ENCODE peak calls at places on chromosomes 16 and 17, in eight cellular contexts. N is NCI-H748 treated with DMSO at 0.1 percent for 48 hours, D is HT1080, X is fibroblast of mammary gland, O is pulmonary artery endothelial cell, Y is COR-L47, C is posterior cingulate gyrus, E is left cardiac atrium. B is an unnamed sample.

GRCh38 chr17:59346341-59346740 is 14.9 kb downstream of the YPEL2 start:
- DNase-seq in N (no peak), D (no peak), X (no peak), O (no peak), Y (no peak), C (no peak), E (no peak), B (no peak)

GRCh38 chr17:74019860-74020259 is 183.6 kb upstream of the RPL38 start:
- DNase-seq in N (no peak), D (no peak), X (no peak), O (no peak), Y (no peak), C (no peak), E (no peak), B (no peak)

GRCh38 chr17:36703860-36704266 is 102.5 kb downstream of the MRM1 start:
- DNase-seq in N (no peak), D (peak; percentile 22), X (peak; percentile 10), O (no peak), Y (no peak), C (peak; percentile 45), E (peak; percentile 60), B (peak; percentile 72)

GRCh38 chr16:67441289-67441753 is 10.4 kb downstream of the HSD11B2 start:
- DNase-seq in N (no peak), D (no peak), X (no peak), O (no peak), Y (peak; percentile 94), C (peak; percentile 48), E (no peak), B (peak; percentile 72)

GRCh38 chr17:47997595-47997994 is 26.7 kb downstream of the CDK5RAP3 start:
- DNase-seq in N (no peak), D (no peak), X (no peak), O (no peak), Y (no peak), C (no peak), E (no peak), B (no peak)

GRCh38 chr16:10828851-10829331 is 10.3 kb upstream of the TVP23A start:
- DNase-seq in N (no peak), D (peak; percentile 62), X (peak; percentile 83), O (peak; percentile 78), Y (no peak), C (peak; percentile 54), E (peak; percentile 97), B (peak; percentile 98)

GRCh38 chr17:36938566-36939058 is 1.3 kb downstream of the LHX1 start:
- DNase-seq in N (no peak), D (no peak), X (no peak), O (no peak), Y (no peak), C (no peak), E (no peak), B (no peak)

GRCh38 chr16:30068750-30069574 is 3.4 kb downstream of the ALDOA start:
- DNase-seq in N (no peak), D (no peak), X (peak; percentile 48), O (no peak), Y (peak; percentile 29), C (no peak), E (no peak), B (peak; percentile 40)

GRCh38 chr17:3888343-3889171 is 4.3 kb downstream of the CAMKK1 start:
- DNase-seq in N (no peak), D (peak; percentile 85), X (peak; percentile 96), O (peak; percentile 55), Y (no peak), C (peak; percentile 46), E (peak; percentile 86), B (peak; percentile 83)

GRCh38 chr17:59853168-59853918 is 39.4 kb downstream of the TUBD1 start:
- DNase-seq in N (peak; percentile 61), D (peak; percentile 96), X (peak; percentile 96), O (peak; percentile 78), Y (peak; percentile 73), C (no peak), E (no peak), B (no peak)

GRCh38 chr16:15966420-15967222 is 17.2 kb downstream of the ABCC1 start:
- DNase-seq in N (no peak), D (peak; percentile 88), X (peak; percentile 87), O (no peak), Y (no peak), C (no peak), E (no peak), B (no peak)

GRCh38 chr16:3444032-3444388 is 530 bp downstream of the NAA60 start:
- DNase-seq in N (no peak), D (peak; percentile 75), X (peak; percentile 85), O (peak; percentile 65), Y (peak; percentile 26), C (no peak), E (no peak), B (no peak)

GRCh38 chr17:80888276-80889160 is 103.1 kb upstream of the CHMP6 start:
- DNase-seq in N (no peak), D (no peak), X (no peak), O (no peak), Y (no peak), C (no peak), E (no peak), B (peak; percentile 26)

GRCh38 chr16:87855852-87856715 is 13.2 kb downstream of the SLC7A5 start:
- DNase-seq in N (no peak), D (peak; percentile 20), X (peak; percentile 17), O (no peak), Y (no peak), C (no peak), E (peak; percentile 59), B (peak; percentile 71)

GRCh38 chr17:2227025-2227699 is 76.4 kb downstream of the SMG6 start:
- DNase-seq in N (no peak), D (no peak), X (no peak), O (no peak), Y (no peak), C (no peak), E (no peak), B (no peak)

GRCh38 chr16:66399930-66400329 is 27.2 kb upstream of the BEAN1 start:
- DNase-seq in N (no peak), D (no peak), X (peak; percentile 32), O (no peak), Y (no peak), C (no peak), E (peak; percentile 51), B (peak; percentile 44)

GRCh38 chr16:4570086-4570485 is 13.9 kb downstream of the C16orf96 start:
- DNase-seq in N (no peak), D (no peak), X (no peak), O (no peak), Y (no peak), C (no peak), E (no peak), B (no peak)

GRCh38 chr16:30753596-30753995 is 5.4 kb downstream of the PHKG2 start:
- DNase-seq in N (no peak), D (no peak), X (no peak), O (no peak), Y (no peak), C (no peak), E (no peak), B (no peak)

GRCh38 chr16:265711-266110 is 10.0 kb downstream of the RGS11 start:
- DNase-seq in N (no peak), D (no peak), X (no peak), O (no peak), Y (no peak), C (no peak), E (no peak), B (no peak)

GRCh38 chr16:52052818-52053217 is 494.1 kb downstream of the TOX3 start:
- DNase-seq in N (no peak), D (no peak), X (no peak), O (no peak), Y (no peak), C (no peak), E (no peak), B (no peak)

GRCh38 chr16:22948058-22948602 is 134.2 kb downstream of the HS3ST2 start:
- DNase-seq in N (no peak), D (no peak), X (no peak), O (no peak), Y (no peak), C (no peak), E (peak; percentile 23), B (no peak)

GRCh38 chr16:50038756-50039529 is 13.9 kb downstream of the CNEP1R1 start:
- DNase-seq in N (no peak), D (no peak), X (no peak), O (no peak), Y (no peak), C (peak; percentile 35), E (peak; percentile 43), B (no peak)

GRCh38 chr17:17959520-17960361 is 12.5 kb downstream of the TOM1L2 start:
- DNase-seq in N (no peak), D (peak; percentile 41), X (peak; percentile 45), O (no peak), Y (no peak), C (no peak), E (no peak), B (no peak)

GRCh38 chr17:36632916-36633846 is 31.8 kb downstream of the MRM1 start:
- DNase-seq in N (no peak), D (no peak), X (no peak), O (no peak), Y (no peak), C (no peak), E (no peak), B (no peak)

GRCh38 chr16:81394966-81395655 is 49.5 kb upstream of the CMIP start:
- DNase-seq in N (no peak), D (no peak), X (no peak), O (no peak), Y (no peak), C (no peak), E (peak; percentile 75), B (no peak)

GRCh38 chr17:36647598-36647997 is 46.2 kb downstream of the MRM1 start:
- DNase-seq in N (no peak), D (no peak), X (no peak), O (no peak), Y (no peak), C (no peak), E (no peak), B (no peak)

GRCh38 chr16:48353565-48354163 is 31.5 kb downstream of the SIAH1 start:
- DNase-seq in N (peak; percentile 27), D (peak; percentile 61), X (peak; percentile 78), O (peak; percentile 35), Y (peak; percentile 25), C (peak; percentile 47), E (peak; percentile 58), B (no peak)

GRCh38 chr16:57537596-57538234 is 1.3 kb upstream of the CCDC102A start:
- DNase-seq in N (no peak), D (no peak), X (no peak), O (no peak), Y (no peak), C (no peak), E (peak; percentile 17), B (no peak)

GRCh38 chr16:66682271-66682670 is 14.3 kb downstream of the CMTM4 start:
- DNase-seq in N (no peak), D (no peak), X (no peak), O (no peak), Y (no peak), C (no peak), E (no peak), B (no peak)

GRCh38 chr17:29959658-29960337 is 18.4 kb downstream of the EFCAB5 start:
- DNase-seq in N (no peak), D (no peak), X (peak; percentile 25), O (no peak), Y (no peak), C (no peak), E (no peak), B (no peak)

GRCh38 chr17:78356163-78356713 is 3.6 kb downstream of the SOCS3 start:
- DNase-seq in N (no peak), D (peak; percentile 91), X (peak; percentile 92), O (no peak), Y (no peak), C (no peak), E (peak; percentile 57), B (no peak)

GRCh38 chr16:21523411-21524067 is 75.8 kb upstream of the METTL9 start:
- DNase-seq in N (no peak), D (no peak), X (no peak), O (no peak), Y (no peak), C (no peak), E (peak; percentile 30), B (peak; percentile 39)

GRCh38 chr17:81097134-81097942 is 62.4 kb downstream of the BAIAP2 start:
- DNase-seq in N (no peak), D (peak; percentile 81), X (peak; percentile 86), O (peak; percentile 58), Y (no peak), C (peak; percentile 56), E (peak; percentile 86), B (peak; percentile 89)

GRCh38 chr16:86616906-86617305 is 38.6 kb downstream of the FOXL1 start:
- DNase-seq in N (no peak), D (no peak), X (no peak), O (peak; percentile 15), Y (no peak), C (no peak), E (no peak), B (no peak)

B was measured in left ventricle myocardium superior.